ENCODE peak calls at places on chromosome 15, in four cellular contexts. D is IMR-90, I is mesendoderm, X is H1. A is an unnamed sample. For H3K4me1, the result is how much of the 10 kb centered on the place peaks cover.

GRCh38 chr15:69346112-69346511 is 47.4 kb downstream of the PAQR5 start:
- DNase-seq in D (peak), I (no peak), X (no peak), A (no peak)

GRCh38 chr15:70433583-70434288 is 329.6 kb downstream of the UACA start:
- DNase-seq in D (no peak), I (no peak), X (no peak), A (no peak)

GRCh38 chr15:36911322-36911944 is 188.9 kb downstream of the MEIS2 start:
- DNase-seq in D (peak), I (no peak), X (no peak), A (no peak)

GRCh38 chr15:89143503-89144162 is 55.4 kb downstream of the ABHD2 start:
- DNase-seq in D (peak), I (no peak), X (no peak), A (no peak)

GRCh38 chr15:57438166-57438565 is 61.9 kb downstream of the CGNL1 start:
- DNase-seq in D (no peak), I (no peak), X (no peak), A (no peak)

GRCh38 chr15:90062023-90062728 is 40.1 kb downstream of the IDH2 start:
- DNase-seq in D (no peak), I (peak), X (peak), A (peak)

GRCh38 chr15:85692873-85693272 is 101.9 kb downstream of the KLHL25 start:
- DNase-seq in D (no peak), I (no peak), X (no peak), A (no peak)

GRCh38 chr15:51776952-51777574 is 25.7 kb downstream of the TMOD2 start:
- DNase-seq in D (peak), I (peak), X (no peak), A (peak)

GRCh38 chr15:29805043-29805707 is 17.1 kb downstream of the TJP1 start:
- DNase-seq in D (peak), I (no peak), X (no peak), A (no peak)

GRCh38 chr15:41926184-41927056 is 32.6 kb upstream of the SPTBN5 start:
- DNase-seq in D (no peak), I (peak), X (no peak), A (peak)

GRCh38 chr15:75201609-75202250 is at the start of gene C15orf39:
- DNase-seq in D (peak), I (peak), X (no peak), A (peak)

GRCh38 chr15:87871738-87872315 is 384.7 kb downstream of the NTRK3 start:
- DNase-seq in D (peak), I (no peak), X (no peak), A (no peak)

GRCh38 chr15:23002920-23003319 is 22.8 kb upstream of the CYFIP1 start:
- DNase-seq in D (no peak), I (no peak), X (no peak), A (no peak)

DNA sequence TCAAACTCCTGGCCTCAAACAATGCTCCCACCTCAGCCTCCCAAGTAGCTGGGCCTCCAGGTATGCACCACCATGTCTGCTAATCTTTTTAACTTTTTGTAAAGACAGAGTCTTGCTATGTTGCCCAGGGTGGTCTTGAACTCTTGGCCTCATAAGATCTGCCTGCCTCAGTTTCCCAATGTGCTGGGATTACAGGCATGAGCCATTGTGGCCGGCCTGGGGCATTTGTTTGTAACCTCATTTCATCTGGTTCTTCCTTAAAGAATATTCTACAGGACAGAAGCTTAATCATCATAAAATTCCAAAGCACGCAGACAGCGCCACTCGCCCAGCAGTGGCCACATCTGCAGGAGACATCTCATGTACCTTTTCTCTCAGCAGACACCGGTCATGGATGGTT is 23.6 kb upstream of the CYFIP1 start:
- DNase-seq in D (no peak), I (no peak), X (no peak), A (no peak)
- H4K5ac ChIP-seq in D (no peak), I (no peak), X (no peak), A (no peak)

DNA sequence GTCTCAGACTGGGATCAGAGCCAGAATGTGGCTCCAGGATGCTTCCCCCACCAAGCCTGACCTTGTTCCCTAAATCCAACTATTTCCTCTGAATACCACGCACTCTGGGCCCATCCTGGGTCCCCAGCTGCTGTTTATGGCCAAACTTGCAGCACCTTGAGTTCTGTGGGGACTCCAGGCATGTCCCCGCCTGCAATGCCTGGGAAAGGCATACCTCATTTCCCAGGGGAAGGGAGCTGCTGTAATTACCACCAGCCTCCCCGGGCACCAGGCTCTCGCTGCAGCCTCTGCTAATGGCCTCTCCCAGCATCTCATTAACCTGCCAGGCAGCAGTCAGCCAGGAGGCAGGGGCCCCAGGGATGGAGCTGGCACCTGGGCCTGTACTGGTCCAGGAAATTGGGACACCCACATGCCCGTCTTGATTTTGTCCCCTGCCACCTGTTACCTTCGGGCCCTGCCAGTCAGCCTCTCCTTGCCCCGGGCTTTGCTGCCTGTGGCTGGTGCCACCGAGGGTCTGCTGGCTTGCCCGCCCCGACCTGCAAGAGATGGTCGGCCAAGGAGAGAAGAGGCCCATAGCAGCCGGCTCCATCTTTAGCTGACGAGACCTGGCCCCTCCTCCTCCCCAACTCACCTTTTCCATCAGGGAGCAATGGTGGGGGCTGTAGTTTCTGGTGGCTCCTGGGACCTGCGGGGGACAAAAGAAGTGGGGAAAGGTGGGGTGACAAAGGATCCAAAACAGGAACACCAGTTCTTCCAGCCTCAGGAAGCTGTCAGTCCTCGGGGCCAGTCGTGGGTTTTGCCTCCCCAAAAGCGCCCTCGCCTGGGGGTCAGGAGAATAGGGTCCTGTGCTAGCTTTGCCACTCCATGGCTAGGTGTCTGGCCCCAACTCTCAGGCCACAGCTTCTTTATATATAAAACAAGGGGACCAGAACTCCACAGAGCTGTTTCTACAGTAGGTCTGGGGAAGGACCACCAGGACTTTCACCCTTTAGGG is 4.3 kb downstream of the CCDC9B start:
- DNase-seq in D (no peak), I (no peak), X (no peak), A (peak)
- H3K4me1 ChIP-seq in D (under half), I (under half), X (under half), A (under half)

GRCh38 chr15:62299541-62299940 is 134.5 kb upstream of the C2CD4B start:
- DNase-seq in D (no peak), I (no peak), X (no peak), A (no peak)

GRCh38 chr15:62297933-62298332 is 132.8 kb upstream of the C2CD4B start:
- DNase-seq in D (no peak), I (no peak), X (no peak), A (no peak)

GRCh38 chr15:62301993-62302665 is 137.0 kb upstream of the C2CD4B start:
- DNase-seq in D (peak), I (no peak), X (no peak), A (no peak)

GRCh38 chr15:62298811-62299210 is 133.7 kb upstream of the C2CD4B start:
- DNase-seq in D (no peak), I (no peak), X (no peak), A (no peak)

DNA sequence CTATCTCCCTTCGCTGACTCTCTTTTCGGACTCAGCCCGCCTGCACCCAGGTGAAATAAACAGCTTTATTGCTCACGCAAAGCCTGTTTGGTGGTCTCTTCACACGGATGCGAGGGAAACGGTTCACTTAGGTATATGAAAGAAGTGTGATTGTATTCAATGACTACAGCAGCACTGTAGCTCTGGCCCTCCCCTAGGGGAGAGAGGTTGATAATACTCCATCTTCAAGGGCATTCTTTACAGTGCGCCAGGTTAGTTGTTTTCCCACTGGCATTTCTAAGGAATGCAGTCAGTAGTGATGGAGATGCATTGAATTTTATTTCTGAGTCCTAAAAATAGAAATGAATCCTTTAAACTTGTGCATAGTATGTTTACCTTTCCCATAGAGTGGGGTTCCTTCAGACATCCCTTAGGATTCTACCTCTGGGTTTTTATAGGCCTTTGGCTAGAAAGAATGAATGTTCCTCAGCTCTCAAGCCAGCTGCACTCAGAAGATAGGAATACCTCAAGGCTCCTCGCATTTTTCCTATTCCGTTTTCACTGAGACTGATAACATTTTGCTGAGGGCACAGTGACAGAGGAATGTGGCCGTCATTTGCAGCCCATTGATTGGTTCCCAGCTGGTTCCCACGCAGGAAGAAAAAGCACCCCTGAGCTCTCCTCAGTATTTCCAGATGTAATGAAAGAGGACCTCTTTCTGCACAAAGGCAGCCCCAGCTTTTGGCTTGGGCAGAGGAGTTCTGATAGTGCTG is 131.8 kb upstream of the C2CD4B start:
- DNase-seq in D (no peak), I (peak), X (no peak), A (no peak)
- H4K5ac ChIP-seq in D (no peak), I (no peak), X (peak), A (no peak)

DNA sequence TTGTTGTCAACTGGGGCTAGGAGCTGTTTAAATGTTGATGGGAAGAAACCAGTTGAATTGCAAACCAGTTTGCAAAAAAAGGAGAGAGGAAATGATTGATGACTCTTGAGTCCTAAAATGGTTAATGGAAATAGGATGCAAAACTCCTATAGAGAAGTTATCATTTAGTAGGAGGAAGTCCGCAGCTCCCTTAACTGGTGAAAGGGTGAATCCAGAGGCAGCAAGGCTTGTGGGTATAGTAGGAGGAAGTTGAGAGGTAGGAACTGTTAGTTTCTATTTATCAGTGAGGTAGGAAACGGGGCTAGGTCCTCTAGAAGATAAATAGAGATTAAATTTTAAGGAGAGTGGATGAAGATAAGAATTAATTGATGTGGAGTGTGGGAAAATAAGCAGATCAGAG is 15.4 kb downstream of the IREB2 start:
- DNase-seq in D (no peak), I (no peak), X (no peak), A (no peak)
- H3K4me1 ChIP-seq in D (under half), I (under half), X (under half), A (under half)

DNA sequence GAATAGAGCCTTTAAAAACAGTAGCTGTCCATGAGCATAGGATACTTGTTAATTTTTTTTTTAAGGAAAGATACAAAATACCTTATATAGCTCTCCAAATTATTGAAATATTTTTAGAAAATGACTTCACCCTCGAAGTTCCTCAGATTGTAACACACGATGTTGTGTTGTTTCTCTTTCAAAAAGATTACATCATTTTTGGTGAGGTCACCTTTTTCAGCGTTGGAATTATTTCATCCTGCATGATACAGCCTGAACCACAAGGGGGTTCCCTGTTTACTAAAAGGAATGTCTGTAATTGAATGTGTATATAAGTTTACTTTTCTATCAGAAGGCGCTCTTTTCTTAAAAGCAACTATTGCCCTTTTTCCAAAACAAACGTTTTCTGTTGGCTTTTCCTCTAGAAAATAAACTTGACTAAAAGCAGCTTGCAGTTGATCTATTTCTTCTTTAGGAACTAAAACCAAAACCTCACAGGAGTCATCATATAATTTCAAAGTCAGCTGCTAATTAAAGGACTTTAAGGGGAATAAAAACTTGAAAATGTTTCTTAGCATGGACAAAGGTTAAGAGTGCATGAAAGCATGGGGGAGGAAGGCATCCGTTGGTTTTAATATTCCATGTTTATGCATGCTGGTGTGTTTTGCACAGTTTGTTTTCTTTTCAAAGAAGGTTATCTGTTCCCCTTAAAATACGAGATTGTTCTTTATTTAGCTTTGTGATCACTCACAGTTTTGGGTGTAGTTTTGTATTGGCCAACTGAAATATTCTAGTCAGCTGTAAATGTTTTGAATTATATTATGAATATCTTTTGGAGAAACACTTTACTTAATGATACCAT is 29.4 kb downstream of the LYSMD4 start:
- DNase-seq in D (peak), I (peak), X (no peak), A (no peak)
- H4K5ac ChIP-seq in D (no peak), I (no peak), X (no peak), A (no peak)

DNA sequence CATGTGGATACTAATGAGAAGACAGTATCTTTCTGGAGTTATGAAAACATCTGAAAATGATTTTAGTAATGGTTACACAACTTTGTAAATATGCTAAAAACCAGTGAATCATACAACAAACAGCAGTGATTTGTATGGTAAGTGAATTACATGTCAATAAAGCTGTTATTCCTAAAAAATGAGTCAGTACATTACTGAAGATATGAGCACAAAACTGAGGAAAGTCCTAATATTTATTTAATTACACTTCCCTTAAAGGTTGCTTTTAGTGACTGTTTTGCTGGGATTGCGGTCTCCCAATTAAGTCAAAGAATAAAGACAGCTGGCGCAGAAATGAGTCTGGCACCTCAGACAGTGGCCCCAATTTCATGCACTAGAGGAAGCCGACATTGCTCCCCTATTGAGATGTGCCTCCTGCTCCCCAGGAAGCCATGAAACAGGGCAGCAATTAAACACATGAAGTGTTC is 50.9 kb upstream of the FSIP1 start:
- DNase-seq in D (peak), I (no peak), X (no peak), A (no peak)
- H3K4me1 ChIP-seq in D (under half), I (under half), X (under half), A (under half)